ENCODE peak calls at places on chromosome 22, in four cellular contexts. One of them, this sample, is unnamed.

GRCh38 chr22:29740216-29740615 is 20.4 kb downstream of the CABP7 start:
- DNase-seq in nucleus accumbens: no peak
- DNase-seq in NCI-H1092 treated with DMSO at 0.1 percent for 48 hours: no peak
- DNase-seq in activated CD4-positive, CD25-positive, alpha-beta regulatory T cell: no peak
- DNase-seq in this sample: no peak

GRCh38 chr22:23072035-23072910 is 2.0 kb downstream of the GNAZ start:
- DNase-seq in activated CD4-positive, CD25-positive, alpha-beta regulatory T cell: no peak
- DNase-seq in NCI-H1092 treated with DMSO at 0.1 percent for 48 hours: no peak
- DNase-seq in nucleus accumbens: no peak
- DNase-seq in this sample: no peak

GRCh38 chr22:31272522-31273446 is 19.5 kb downstream of the PIK3IP1 start:
- DNase-seq in nucleus accumbens: no peak
- DNase-seq in activated CD4-positive, CD25-positive, alpha-beta regulatory T cell: peak; percentile 44
- DNase-seq in NCI-H1092 treated with DMSO at 0.1 percent for 48 hours: peak; percentile 30
- DNase-seq in this sample: peak; percentile 61

GRCh38 chr22:43833286-43834240 is 21.5 kb upstream of the EFCAB6 start:
- DNase-seq in NCI-H1092 treated with DMSO at 0.1 percent for 48 hours: no peak
- DNase-seq in activated CD4-positive, CD25-positive, alpha-beta regulatory T cell: no peak
- DNase-seq in nucleus accumbens: no peak
- DNase-seq in this sample: no peak

GRCh38 chr22:26860233-26860765 is 202.9 kb downstream of the MIAT start:
- DNase-seq in nucleus accumbens: no peak
- DNase-seq in activated CD4-positive, CD25-positive, alpha-beta regulatory T cell: no peak
- DNase-seq in NCI-H1092 treated with DMSO at 0.1 percent for 48 hours: no peak
- DNase-seq in this sample: no peak

GRCh38 chr22:23715811-23716355 is 25.1 kb downstream of the RGL4 start:
- DNase-seq in activated CD4-positive, CD25-positive, alpha-beta regulatory T cell: no peak
- DNase-seq in nucleus accumbens: no peak
- DNase-seq in NCI-H1092 treated with DMSO at 0.1 percent for 48 hours: no peak
- DNase-seq in this sample: no peak

GRCh38 chr22:46507451-46508390 is 29.7 kb downstream of the CELSR1 start:
- DNase-seq in NCI-H1092 treated with DMSO at 0.1 percent for 48 hours: no peak
- DNase-seq in activated CD4-positive, CD25-positive, alpha-beta regulatory T cell: no peak
- DNase-seq in nucleus accumbens: no peak
- DNase-seq in this sample: no peak

GRCh38 chr22:30382340-30382739 is 4.9 kb downstream of the RNF215 start:
- DNase-seq in nucleus accumbens: no peak
- DNase-seq in NCI-H1092 treated with DMSO at 0.1 percent for 48 hours: no peak
- DNase-seq in activated CD4-positive, CD25-positive, alpha-beta regulatory T cell: no peak
- DNase-seq in this sample: no peak

GRCh38 chr22:47586038-47586437 is 823.6 kb downstream of the TBC1D22A start:
- DNase-seq in nucleus accumbens: no peak
- DNase-seq in activated CD4-positive, CD25-positive, alpha-beta regulatory T cell: no peak
- DNase-seq in NCI-H1092 treated with DMSO at 0.1 percent for 48 hours: no peak
- DNase-seq in this sample: peak; percentile 59

GRCh38 chr22:29734853-29735252 is 15.1 kb downstream of the CABP7 start:
- DNase-seq in NCI-H1092 treated with DMSO at 0.1 percent for 48 hours: no peak
- DNase-seq in activated CD4-positive, CD25-positive, alpha-beta regulatory T cell: no peak
- DNase-seq in nucleus accumbens: no peak
- DNase-seq in this sample: no peak

GRCh38 chr22:44316393-44317162 is 3.8 kb upstream of the SHISAL1 start:
- DNase-seq in activated CD4-positive, CD25-positive, alpha-beta regulatory T cell: no peak
- DNase-seq in nucleus accumbens: no peak
- DNase-seq in NCI-H1092 treated with DMSO at 0.1 percent for 48 hours: no peak
- DNase-seq in this sample: no peak

GRCh38 chr22:42881982-42882656 is 25.0 kb upstream of the ARFGAP3 start:
- DNase-seq in nucleus accumbens: no peak
- DNase-seq in NCI-H1092 treated with DMSO at 0.1 percent for 48 hours: no peak
- DNase-seq in activated CD4-positive, CD25-positive, alpha-beta regulatory T cell: no peak
- DNase-seq in this sample: no peak

GRCh38 chr22:21775061-21775460 is 39.5 kb upstream of the YPEL1 start:
- DNase-seq in nucleus accumbens: no peak
- DNase-seq in NCI-H1092 treated with DMSO at 0.1 percent for 48 hours: no peak
- DNase-seq in activated CD4-positive, CD25-positive, alpha-beta regulatory T cell: no peak
- DNase-seq in this sample: peak; percentile 70

GRCh38 chr22:43136255-43136654 is 6.9 kb downstream of the MCAT start:
- DNase-seq in activated CD4-positive, CD25-positive, alpha-beta regulatory T cell: no peak
- DNase-seq in NCI-H1092 treated with DMSO at 0.1 percent for 48 hours: no peak
- DNase-seq in nucleus accumbens: no peak
- DNase-seq in this sample: no peak

GRCh38 chr22:45867118-45867905 is 109.7 kb downstream of the WNT7B start:
- DNase-seq in activated CD4-positive, CD25-positive, alpha-beta regulatory T cell: no peak
- DNase-seq in nucleus accumbens: no peak
- DNase-seq in NCI-H1092 treated with DMSO at 0.1 percent for 48 hours: no peak
- DNase-seq in this sample: no peak

GRCh38 chr22:27815826-27816530 is 14.4 kb upstream of the MN1 start:
- DNase-seq in NCI-H1092 treated with DMSO at 0.1 percent for 48 hours: no peak
- DNase-seq in nucleus accumbens: no peak
- DNase-seq in activated CD4-positive, CD25-positive, alpha-beta regulatory T cell: no peak
- DNase-seq in this sample: no peak

GRCh38 chr22:40932396-40932795 is 18.8 kb upstream of the RBX1 start:
- DNase-seq in activated CD4-positive, CD25-positive, alpha-beta regulatory T cell: no peak
- DNase-seq in NCI-H1092 treated with DMSO at 0.1 percent for 48 hours: no peak
- DNase-seq in nucleus accumbens: no peak
- DNase-seq in this sample: no peak

GRCh38 chr22:48779211-48779643 is 1048.4 kb downstream of the BRD1 start:
- DNase-seq in activated CD4-positive, CD25-positive, alpha-beta regulatory T cell: no peak
- DNase-seq in NCI-H1092 treated with DMSO at 0.1 percent for 48 hours: no peak
- DNase-seq in nucleus accumbens: no peak
- DNase-seq in this sample: no peak

GRCh38 chr22:27796829-27797792 is 4.4 kb downstream of the MN1 start:
- DNase-seq in activated CD4-positive, CD25-positive, alpha-beta regulatory T cell: no peak
- DNase-seq in nucleus accumbens: no peak
- DNase-seq in NCI-H1092 treated with DMSO at 0.1 percent for 48 hours: no peak
- DNase-seq in this sample: no peak

GRCh38 chr22:35043251-35043931 is 22.6 kb upstream of the ISX start:
- DNase-seq in nucleus accumbens: no peak
- DNase-seq in NCI-H1092 treated with DMSO at 0.1 percent for 48 hours: no peak
- DNase-seq in activated CD4-positive, CD25-positive, alpha-beta regulatory T cell: no peak
- DNase-seq in this sample: no peak

GRCh38 chr22:39839917-39840510 is 53.5 kb downstream of the ENTHD1 start:
- DNase-seq in activated CD4-positive, CD25-positive, alpha-beta regulatory T cell: no peak
- DNase-seq in nucleus accumbens: no peak
- DNase-seq in NCI-H1092 treated with DMSO at 0.1 percent for 48 hours: no peak
- DNase-seq in this sample: no peak

GRCh38 chr22:27220349-27220748 is 563.0 kb downstream of the MIAT start:
- DNase-seq in activated CD4-positive, CD25-positive, alpha-beta regulatory T cell: no peak
- DNase-seq in NCI-H1092 treated with DMSO at 0.1 percent for 48 hours: no peak
- DNase-seq in nucleus accumbens: no peak
- DNase-seq in this sample: no peak

GRCh38 chr22:42202669-42203068 is 67.8 kb downstream of the TCF20 start:
- DNase-seq in activated CD4-positive, CD25-positive, alpha-beta regulatory T cell: peak; percentile 13
- DNase-seq in nucleus accumbens: no peak
- DNase-seq in NCI-H1092 treated with DMSO at 0.1 percent for 48 hours: no peak
- DNase-seq in this sample: no peak

GRCh38 chr22:20591660-20592310 is 84.4 kb downstream of the MED15 start:
- DNase-seq in activated CD4-positive, CD25-positive, alpha-beta regulatory T cell: no peak
- DNase-seq in nucleus accumbens: no peak
- DNase-seq in NCI-H1092 treated with DMSO at 0.1 percent for 48 hours: peak; percentile 90
- DNase-seq in this sample: peak; percentile 91

This sample was measured in NCI-H524.